ENCODE peak calls at places on chromosomes 3 and 15, in five cellular contexts. One of them, this sample, is unnamed.

GRCh38 chr3:67000006-67000405 is 1.9 kb downstream of the KBTBD8 start:
- DNase-seq in cardiac muscle cell: peak
- DNase-seq in SJSA1: no peak
- DNase-seq in activated CD8-positive, alpha-beta memory T cell treated with anti-CD3 and anti-CD28 coated beads for 4 hours: no peak
- DNase-seq in GM13977: peak
- DNase-seq in this sample: no peak

GRCh38 chr3:190862209-190863118 is at the start of gene GMNC:
- DNase-seq in SJSA1: peak
- DNase-seq in cardiac muscle cell: peak
- DNase-seq in activated CD8-positive, alpha-beta memory T cell treated with anti-CD3 and anti-CD28 coated beads for 4 hours: no peak
- DNase-seq in GM13977: peak
- DNase-seq in this sample: peak

GRCh38 chr15:65629548-65629947 is 7.8 kb downstream of the SLC24A1 start:
- DNase-seq in activated CD8-positive, alpha-beta memory T cell treated with anti-CD3 and anti-CD28 coated beads for 4 hours: no peak
- DNase-seq in SJSA1: no peak
- DNase-seq in cardiac muscle cell: no peak
- DNase-seq in GM13977: no peak
- DNase-seq in this sample: no peak

GRCh38 chr3:119630562-119631329 is 29.6 kb downstream of the POPDC2 start:
- DNase-seq in cardiac muscle cell: peak
- DNase-seq in SJSA1: peak
- DNase-seq in GM13977: no peak
- DNase-seq in activated CD8-positive, alpha-beta memory T cell treated with anti-CD3 and anti-CD28 coated beads for 4 hours: no peak
- DNase-seq in this sample: no peak

GRCh38 chr3:186598794-186599141 is 14.1 kb upstream of the AHSG start:
- DNase-seq in activated CD8-positive, alpha-beta memory T cell treated with anti-CD3 and anti-CD28 coated beads for 4 hours: no peak
- DNase-seq in GM13977: no peak
- DNase-seq in SJSA1: no peak
- DNase-seq in cardiac muscle cell: no peak
- DNase-seq in this sample: no peak

GRCh38 chr15:64010719-64011118 is 35.6 kb downstream of the DAPK2 start:
- DNase-seq in activated CD8-positive, alpha-beta memory T cell treated with anti-CD3 and anti-CD28 coated beads for 4 hours: peak
- DNase-seq in SJSA1: peak
- DNase-seq in cardiac muscle cell: peak
- DNase-seq in GM13977: peak
- DNase-seq in this sample: peak

GRCh38 chr3:69972672-69973071 is 26.9 kb upstream of the SAMMSON start:
- DNase-seq in activated CD8-positive, alpha-beta memory T cell treated with anti-CD3 and anti-CD28 coated beads for 4 hours: no peak
- DNase-seq in GM13977: no peak
- DNase-seq in SJSA1: no peak
- DNase-seq in cardiac muscle cell: no peak
- DNase-seq in this sample: no peak

GRCh38 chr3:43004282-43004681 is 25.2 kb downstream of the GASK1A start:
- DNase-seq in activated CD8-positive, alpha-beta memory T cell treated with anti-CD3 and anti-CD28 coated beads for 4 hours: no peak
- DNase-seq in GM13977: no peak
- DNase-seq in SJSA1: no peak
- DNase-seq in cardiac muscle cell: peak
- DNase-seq in this sample: no peak

GRCh38 chr3:191528589-191528988 is 67.6 kb downstream of the PYDC2 start:
- DNase-seq in activated CD8-positive, alpha-beta memory T cell treated with anti-CD3 and anti-CD28 coated beads for 4 hours: no peak
- DNase-seq in GM13977: no peak
- DNase-seq in cardiac muscle cell: no peak
- DNase-seq in SJSA1: no peak
- DNase-seq in this sample: no peak

GRCh38 chr3:33865133-33865532 is 66.7 kb downstream of the PDCD6IP start:
- DNase-seq in SJSA1: no peak
- DNase-seq in activated CD8-positive, alpha-beta memory T cell treated with anti-CD3 and anti-CD28 coated beads for 4 hours: no peak
- DNase-seq in cardiac muscle cell: no peak
- DNase-seq in GM13977: no peak
- DNase-seq in this sample: no peak

GRCh38 chr3:100083209-100083608 is 31.1 kb downstream of the FILIP1L start:
- DNase-seq in cardiac muscle cell: no peak
- DNase-seq in activated CD8-positive, alpha-beta memory T cell treated with anti-CD3 and anti-CD28 coated beads for 4 hours: no peak
- DNase-seq in SJSA1: no peak
- DNase-seq in GM13977: no peak
- DNase-seq in this sample: no peak